ENCODE peak calls at places on chromosomes 11 and 22, in four cellular contexts. Q is lower leg skin; F is stimulated activated CD4-positive, alpha-beta T cell treated with anti-CD3 and anti-CD28 coated beads, Interleukin-1b, Interleukin-23, amount 100 ng/mL, for 4 hours; V is T-helper 2 cell. W is an unnamed sample.
A peak's percentile ranks its signal among the peaks of the same experiment; 100 is the strongest.

GRCh38 chr11:17575431-17576425 is 28.7 kb downstream of the OTOG start:
- DNase-seq in Q (peak; percentile 81), F (no peak), V (no peak), W (no peak)

GRCh38 chr11:102705626-102706025 is at the start of gene MMP27:
- DNase-seq in Q (no peak), F (no peak), V (no peak), W (no peak)

GRCh38 chr11:94895971-94896370 is 77.4 kb downstream of the CWC15 start:
- DNase-seq in Q (no peak), F (no peak), V (no peak), W (no peak)

GRCh38 chr22:32804823-32805585 is 3.5 kb downstream of the TIMP3 start:
- DNase-seq in Q (no peak), F (no peak), V (no peak), W (no peak)

GRCh38 chr11:115459563-115459962 is 44.7 kb downstream of the CADM1 start:
- DNase-seq in Q (no peak), F (no peak), V (no peak), W (no peak)

GRCh38 chr11:36600155-36600554 is 2.1 kb upstream of the RAG2 start:
- DNase-seq in Q (no peak), F (no peak), V (no peak), W (peak; percentile 14)

GRCh38 chr11:67400251-67400941 is 1.3 kb downstream of the PPP1CA start:
- DNase-seq in Q (no peak), F (no peak), V (no peak), W (no peak)

GRCh38 chr22:38706885-38707180 is 1.1 kb downstream of the GTPBP1 start:
- DNase-seq in Q (no peak), F (no peak), V (no peak), W (peak; percentile 25)

GRCh38 chr11:4531666-4532065 is 13.3 kb upstream of the OR52M1 start:
- DNase-seq in Q (no peak), F (no peak), V (no peak), W (no peak)

GRCh38 chr11:134644489-134645456 is 232.7 kb upstream of the B3GAT1 start:
- DNase-seq in Q (peak; percentile 83), F (no peak), V (no peak), W (no peak)

GRCh38 chr11:44793350-44794090 is 66.8 kb downstream of the TSPAN18 start:
- DNase-seq in Q (no peak), F (no peak), V (no peak), W (peak; percentile 75)

GRCh38 chr11:61742391-61742790 is 10.0 kb upstream of the MYRF start:
- DNase-seq in Q (no peak), F (no peak), V (no peak), W (no peak)

GRCh38 chr11:75141166-75141565 is 9.7 kb upstream of the SLCO2B1 start:
- DNase-seq in Q (no peak), F (no peak), V (no peak), W (no peak)

GRCh38 chr11:86761978-86762377 is 38.4 kb upstream of the PRSS23 start:
- DNase-seq in Q (no peak), F (no peak), V (no peak), W (no peak)

GRCh38 chr11:48307760-48308386 is 1.9 kb downstream of the OR4S1 start:
- DNase-seq in Q (no peak), F (peak; percentile 43), V (peak; percentile 11), W (peak; percentile 57)

GRCh38 chr11:14125529-14125928 is 163.0 kb downstream of the SPON1 start:
- DNase-seq in Q (no peak), F (no peak), V (no peak), W (no peak)

GRCh38 chr22:30694638-30695350 is at the start of gene OSBP2:
- DNase-seq in Q (no peak), F (peak; percentile 7), V (peak; percentile 12), W (no peak)

GRCh38 chr22:37358386-37358785 is 68.9 kb downstream of the ELFN2 start:
- DNase-seq in Q (no peak), F (no peak), V (no peak), W (no peak)

GRCh38 chr22:23504522-23504921 is 75.6 kb downstream of the IGLL1 start:
- DNase-seq in Q (no peak), F (no peak), V (no peak), W (no peak)

GRCh38 chr22:37196539-37197450 is 8.7 kb upstream of the C1QTNF6 start:
- DNase-seq in Q (peak; percentile 95), F (no peak), V (no peak), W (peak; percentile 56)

GRCh38 chr11:27496461-27496860 is 10.1 kb downstream of the LIN7C start:
- DNase-seq in Q (no peak), F (no peak), V (no peak), W (no peak)

GRCh38 chr11:46278387-46279173 is 1.1 kb downstream of the CREB3L1 start:
- DNase-seq in Q (peak; percentile 92), F (peak; percentile 15), V (no peak), W (peak; percentile 79)

GRCh38 chr11:117058761-117059233 is 39.4 kb downstream of the SIK3 start:
- DNase-seq in Q (no peak), F (no peak), V (no peak), W (peak; percentile 76)

GRCh38 chr11:61293869-61294716 is 1.0 kb downstream of the VWCE start:
- DNase-seq in Q (peak; percentile 90), F (peak; percentile 18), V (no peak), W (peak; percentile 62)

GRCh38 chr22:50245214-50246072 is 620 bp upstream of the TUBGCP6 start:
- DNase-seq in Q (no peak), F (peak; percentile 73), V (peak; percentile 54), W (no peak)

GRCh38 chr11:119624102-119624615 is 104.8 kb downstream of the NECTIN1 start:
- DNase-seq in Q (no peak), F (no peak), V (no peak), W (no peak)

GRCh38 chr22:19877626-19878339 is 23.1 kb upstream of the GNB1L start:
- DNase-seq in Q (peak; percentile 80), F (no peak), V (no peak), W (no peak)

GRCh38 chr11:20020198-20020597 is 140.1 kb downstream of the DBX1 start:
- DNase-seq in Q (no peak), F (no peak), V (no peak), W (no peak)

GRCh38 chr22:26615149-26615548 is 2.7 kb downstream of the CRYBB1 start:
- DNase-seq in Q (no peak), F (no peak), V (no peak), W (no peak)

GRCh38 chr11:108431370-108431769 is 36.0 kb downstream of the C11orf65 start:
- DNase-seq in Q (no peak), F (no peak), V (no peak), W (no peak)

GRCh38 chr11:85182437-85183109 is 444.6 kb downstream of the DLG2 start:
- DNase-seq in Q (no peak), F (no peak), V (no peak), W (peak; percentile 93)

W was measured in mesendoderm.